ENCODE peak calls at places on chromosomes 5 and 9, in nine cellular contexts. D is H9, E is endothelial cell, A is memory B cell, F is pancreas, Z is T-helper 17 cell, N is foreskin fibroblast, G is GM06990, J is ovary. O is an unnamed sample.

GRCh38 chr5:94771742-94772141 is 153.3 kb downstream of the SLF1 start:
- DNase-seq in A (no peak), F (no peak), N (no peak), E (no peak), Z (no peak), J (no peak), G (no peak), D (no peak), O (no peak)

GRCh38 chr5:29321591-29321990 is 1871.9 kb upstream of the CDH6 start:
- DNase-seq in F (no peak), Z (no peak), A (no peak), D (no peak), N (no peak), G (no peak), E (no peak), J (no peak), O (no peak)

GRCh38 chr5:135024956-135025729 is 8.9 kb downstream of the PITX1 start:
- DNase-seq in J (no peak), N (no peak), F (peak), D (no peak), Z (no peak), A (no peak), G (no peak), E (no peak), O (no peak)

GRCh38 chr5:33890147-33890546 is 1.6 kb downstream of the ADAMTS12 start:
- DNase-seq in F (no peak), G (no peak), D (no peak), N (no peak), Z (no peak), E (no peak), A (no peak), J (no peak), O (no peak)

GRCh38 chr9:34929506-34930102 is 28.5 kb upstream of the PHF24 start:
- DNase-seq in F (peak), E (peak), D (peak), G (no peak), A (no peak), Z (no peak), J (no peak), N (no peak), O (peak)

GRCh38 chr5:38825494-38825893 is 20.3 kb upstream of the OSMR start:
- DNase-seq in G (no peak), F (no peak), D (no peak), A (no peak), Z (no peak), E (no peak), J (no peak), N (no peak), O (no peak)

GRCh38 chr9:134875376-134875775 is 5.2 kb upstream of the FCN2 start:
- DNase-seq in D (no peak), Z (no peak), A (no peak), J (no peak), N (no peak), G (no peak), E (no peak), F (no peak), O (no peak)

GRCh38 chr9:89919171-89919681 is 314.4 kb downstream of the GADD45G start:
- DNase-seq in D (peak), F (no peak), G (peak), Z (no peak), E (peak), J (no peak), A (no peak), N (no peak), O (peak)

GRCh38 chr5:106545325-106545724 is 1125.4 kb downstream of the EFNA5 start:
- DNase-seq in Z (no peak), F (no peak), A (no peak), G (no peak), E (no peak), J (no peak), N (no peak), D (no peak), O (no peak)

GRCh38 chr9:4105183-4105582 is 194.7 kb downstream of the GLIS3 start:
- DNase-seq in F (no peak), D (no peak), G (no peak), E (no peak), A (no peak), N (no peak), J (no peak), Z (no peak), O (no peak)

GRCh38 chr5:56615750-56616149 is 199.6 kb upstream of the MAP3K1 start:
- DNase-seq in Z (no peak), A (no peak), N (no peak), D (no peak), G (no peak), F (no peak), E (no peak), J (peak), O (no peak)

GRCh38 chr5:116374434-116374852 is 200.2 kb downstream of the SEMA6A start:
- DNase-seq in Z (no peak), J (no peak), F (no peak), G (no peak), N (no peak), A (no peak), E (no peak), D (no peak), O (no peak)

O was measured in WTC11.